ENCODE peak calls at places on chromosomes 13 and 19, in five cellular contexts. E is Peyer's patch, P is uterus, J is ovary, N is breast epithelium. O is an unnamed sample. For H3K27me3, the result is how much of the 10 kb centered on the place peaks cover.

GRCh38 chr19:13150919-13151604 is 851 bp downstream of the IER2 start:
- DNase-seq in E (peak), P (peak), J (peak), N (no peak), O (peak)

GRCh38 chr13:114152831-114153371 is 20.5 kb upstream of the RASA3 start:
- DNase-seq in E (no peak), P (no peak), J (no peak), N (no peak), O (no peak)

GRCh38 chr19:13023666-13024065 is 28.4 kb downstream of the NFIX start:
- DNase-seq in E (no peak), P (no peak), J (no peak), N (no peak), O (no peak)

GRCh38 chr13:41013834-41014233 is 5.3 kb downstream of the ELF1 start:
- DNase-seq in E (no peak), P (no peak), J (no peak), N (no peak), O (no peak)

GRCh38 chr13:73993661-73994060 is 140.5 kb downstream of the KLF12 start:
- DNase-seq in E (no peak), P (no peak), J (no peak), N (no peak), O (no peak)

GRCh38 chr13:45775401-45775963 is 73.4 kb downstream of the CBY2 start:
- DNase-seq in E (no peak), P (no peak), J (no peak), N (no peak), O (no peak)

GRCh38 chr19:8731428-8732169 is 10.2 kb downstream of the OR2Z1 start:
- DNase-seq in E (no peak), P (no peak), J (no peak), N (no peak), O (peak)

GRCh38 chr19:33398361-33399060 is 25.0 kb downstream of the CEBPG start:
- DNase-seq in E (no peak), P (no peak), J (peak), N (peak), O (no peak)

GRCh38 chr13:46006688-46007452 is 45.7 kb downstream of the ZC3H13 start:
- DNase-seq in E (no peak), P (no peak), J (no peak), N (no peak), O (no peak)

GRCh38 chr13:112846411-112847115 is 122.5 kb upstream of the MCF2L start:
- DNase-seq in E (no peak), P (no peak), J (no peak), N (no peak), O (no peak)

GRCh38 chr13:28527629-28528028 is 32.7 kb upstream of the FLT1 start:
- DNase-seq in E (peak), P (no peak), J (no peak), N (no peak), O (no peak)

GRCh38 chr19:39031368-39032163 is 783 bp downstream of the FBXO27 start:
- DNase-seq in E (peak), P (peak), J (peak), N (peak), O (peak)

GRCh38 chr19:16860118-16860517 is 28.7 kb upstream of the F2RL3 start:
- DNase-seq in E (no peak), P (no peak), J (no peak), N (no peak), O (no peak)

GRCh38 chr13:20702530-20702929 is 969 bp upstream of the IL17D start:
- DNase-seq in E (no peak), P (no peak), J (no peak), N (no peak), O (no peak)

GRCh38 chr13:20702945-20703784 is at the start of gene IL17D:
- DNase-seq in E (no peak), P (no peak), J (peak), N (no peak), O (no peak)

GRCh38 chr13:20703785-20704458 is 423 bp downstream of the IL17D start:
- DNase-seq in E (peak), P (peak), J (peak), N (peak), O (peak)

GRCh38 chr13:20706661-20707060 is 3.2 kb downstream of the IL17D start:
- DNase-seq in E (no peak), P (no peak), J (no peak), N (no peak), O (no peak)

DNA sequence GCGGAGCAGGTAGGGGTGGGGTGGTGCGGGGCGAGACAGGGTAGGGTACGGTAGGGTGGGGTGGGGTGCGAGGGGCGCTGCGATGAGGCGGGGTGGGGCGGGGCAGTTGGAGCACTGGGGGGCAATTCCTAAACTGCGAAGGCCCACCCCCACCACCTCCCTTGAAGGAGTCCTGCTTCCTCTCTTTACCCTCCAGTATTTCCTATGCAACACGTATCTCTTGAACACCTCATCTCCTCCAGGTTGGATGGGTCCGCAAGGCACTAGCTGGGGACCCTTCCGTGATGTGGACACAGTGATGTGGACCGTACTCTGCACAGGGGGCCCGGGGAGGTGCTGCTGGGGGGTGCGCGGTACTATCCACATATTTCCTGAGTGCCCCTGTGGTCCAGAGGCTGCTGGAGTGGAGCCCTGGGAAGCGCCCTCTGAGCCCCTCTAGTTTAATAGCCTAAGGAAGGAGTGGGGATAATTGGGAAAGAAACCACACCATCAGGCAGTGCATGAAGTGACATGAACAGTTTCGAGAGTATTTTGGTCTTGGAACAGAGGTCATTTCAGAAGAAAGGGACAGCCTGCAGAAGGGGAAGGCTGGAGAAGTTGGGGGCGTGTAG is 1.1 kb downstream of the IL17D start:
- DNase-seq in E (no peak), P (no peak), J (no peak), N (no peak), O (no peak)
- H3K27me3 ChIP-seq in E (under half), P (under half), J (under half), N (under half), O (under half)

DNA sequence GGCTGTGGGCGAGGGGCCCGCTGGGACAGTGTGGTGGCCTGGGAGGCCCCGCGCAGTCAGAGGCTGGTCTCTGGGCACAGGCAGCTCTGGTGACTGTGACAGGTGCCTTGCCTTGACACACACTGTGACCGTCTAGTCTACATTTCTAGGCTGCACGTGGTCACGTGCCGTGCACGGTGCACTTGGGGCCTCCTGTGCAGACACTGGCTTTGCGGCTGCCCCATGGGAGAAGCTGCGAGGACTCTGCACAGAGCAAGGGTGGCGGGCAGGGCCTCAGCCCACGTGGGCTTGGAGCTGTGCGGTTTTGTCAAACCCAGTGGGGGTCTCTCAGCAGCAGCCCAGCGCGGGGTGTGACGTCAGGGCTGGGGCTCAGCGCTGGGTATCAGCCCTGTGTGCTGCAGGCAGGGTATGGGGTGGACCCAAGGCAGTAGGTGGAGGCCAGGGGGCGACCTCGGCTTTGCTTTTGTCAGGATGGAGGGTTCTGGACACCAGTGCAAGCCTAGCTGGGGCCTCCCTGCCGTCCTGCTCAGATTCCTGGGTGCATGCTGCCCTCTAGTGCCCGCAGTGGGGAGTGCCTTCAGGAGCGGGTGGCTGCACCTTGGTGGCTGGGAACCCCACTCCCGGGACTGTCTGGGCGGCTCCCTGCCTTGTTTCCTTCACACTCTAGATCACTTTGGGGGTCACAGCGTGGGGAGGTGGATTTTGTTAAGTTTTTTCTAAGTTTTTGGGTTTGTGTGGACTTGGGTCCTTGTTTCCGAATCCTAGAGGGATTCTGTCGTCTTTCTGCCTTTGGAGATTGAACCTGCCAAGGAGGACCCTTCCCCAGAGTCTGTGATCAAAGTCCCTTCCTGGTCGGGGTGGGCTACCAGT is 62.6 kb downstream of the KDM4B start:
- DNase-seq in E (peak), P (peak), J (peak), N (peak), O (peak)
- TF ChIP-seq POLR2A in E (no peak), P (no peak), J (no peak), N (no peak), O (no peak)

GRCh38 chr13:111662451-111662850 is 342.0 kb downstream of the TEX29 start:
- DNase-seq in E (no peak), P (peak), J (peak), N (no peak), O (no peak)
- H3K27me3 ChIP-seq in E (under half), P (under half), J (under half), N (under half), O (under half)

GRCh38 chr19:9981406-9982260 is 28.7 kb downstream of the COL5A3 start:
- DNase-seq in E (no peak), P (no peak), J (no peak), N (no peak), O (no peak)
- TF ChIP-seq POLR2A in E (no peak), P (no peak), J (no peak), N (no peak), O (no peak)

GRCh38 chr13:25174304-25174703 is 2.2 kb upstream of the AMER2 start:
- DNase-seq in E (no peak), P (no peak), J (no peak), N (no peak), O (no peak)
- H3K27me3 ChIP-seq in E (under half), P (under half), J (under half), N (under half), O (under half)

GRCh38 chr19:11505032-11505503 is 571 bp downstream of the ZNF653 start:
- DNase-seq in E (peak), P (peak), J (peak), N (peak), O (peak)

GRCh38 chr19:11507370-11508078 is 1.9 kb upstream of the ZNF653 start:
- DNase-seq in E (no peak), P (no peak), J (no peak), N (no peak), O (no peak)

GRCh38 chr19:11504502-11505031 is 1.1 kb downstream of the ZNF653 start:
- DNase-seq in E (no peak), P (no peak), J (no peak), N (no peak), O (no peak)

GRCh38 chr19:11506101-11506555 is 489 bp upstream of the ZNF653 start:
- DNase-seq in E (no peak), P (no peak), J (no peak), N (no peak), O (no peak)

DNA sequence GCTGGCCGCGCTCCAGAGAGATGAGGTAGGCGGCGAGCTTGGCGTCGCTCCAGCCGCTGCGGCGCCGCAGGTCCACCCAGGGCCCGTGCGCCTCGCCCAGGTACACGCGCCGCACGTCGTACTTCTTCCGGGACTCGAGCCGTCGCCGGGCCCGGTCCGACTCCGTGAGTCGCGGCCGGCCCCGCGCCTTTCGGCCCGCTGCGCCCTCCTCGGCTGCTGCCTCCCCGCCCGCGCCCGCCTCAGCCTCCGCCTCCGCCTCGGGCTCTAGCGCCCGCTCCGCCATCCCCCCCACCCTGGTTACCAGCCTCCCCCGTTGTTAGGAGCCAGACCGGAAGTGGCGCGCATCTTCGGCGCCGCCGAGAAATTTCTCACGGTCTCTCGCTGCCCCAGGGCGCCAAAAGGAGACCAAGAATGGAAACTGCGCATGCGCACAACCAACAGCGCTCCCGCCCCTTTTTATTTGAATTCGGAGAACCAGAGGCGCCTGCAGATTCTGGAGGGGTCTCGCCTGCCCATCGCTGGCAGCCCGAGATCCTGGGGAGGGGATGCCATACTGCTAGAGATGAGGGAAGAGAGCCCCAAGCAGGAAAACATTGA is at the start of gene ZNF653:
- DNase-seq in E (peak), P (peak), J (peak), N (peak), O (peak)
- TF ChIP-seq POLR2A in E (peak), P (peak), J (peak), N (no peak), O (no peak)